ENCODE peak calls at places on chromosomes 2 and 18, in seven cellular contexts. One of them, this sample, is unnamed.
A peak's percentile ranks its signal among the peaks of the same experiment; 100 is the strongest.

GRCh38 chr2:86436328-86436727 is 4.8 kb upstream of the KDM3A start:
- DNase-seq in H1: no peak
- DNase-seq in stomach: no peak
- DNase-seq in NB4: no peak
- DNase-seq in spleen: no peak
- DNase-seq in lower leg skin: no peak
- DNase-seq in A549: no peak
- DNase-seq in this sample: no peak

GRCh38 chr2:74658516-74658915 is 4.5 kb downstream of the SEMA4F start:
- DNase-seq in H1: no peak
- DNase-seq in stomach: no peak
- DNase-seq in NB4: no peak
- DNase-seq in spleen: no peak
- DNase-seq in lower leg skin: no peak
- DNase-seq in A549: no peak
- DNase-seq in this sample: no peak

GRCh38 chr18:568731-569130 is 11.4 kb upstream of the CETN1 start:
- DNase-seq in H1: no peak
- DNase-seq in stomach: no peak
- DNase-seq in NB4: no peak
- DNase-seq in spleen: no peak
- DNase-seq in lower leg skin: no peak
- DNase-seq in A549: no peak
- DNase-seq in this sample: no peak

GRCh38 chr2:65420712-65421431 is 11.5 kb downstream of the SPRED2 start:
- DNase-seq in H1: no peak
- DNase-seq in stomach: no peak
- DNase-seq in NB4: peak; percentile 86
- DNase-seq in spleen: peak; percentile 80
- DNase-seq in lower leg skin: no peak
- DNase-seq in A549: peak; percentile 50
- DNase-seq in this sample: peak; percentile 25

GRCh38 chr2:68909793-68910674 is 38.8 kb upstream of the BMP10 start:
- DNase-seq in H1: peak; percentile 80
- DNase-seq in stomach: peak; percentile 79
- DNase-seq in NB4: peak; percentile 92
- DNase-seq in spleen: peak; percentile 82
- DNase-seq in lower leg skin: peak; percentile 66
- DNase-seq in A549: peak; percentile 85
- DNase-seq in this sample: peak; percentile 86

GRCh38 chr2:20647211-20647610 is 3.7 kb downstream of the HS1BP3 start:
- DNase-seq in H1: no peak
- DNase-seq in stomach: no peak
- DNase-seq in NB4: no peak
- DNase-seq in spleen: peak; percentile 57
- DNase-seq in lower leg skin: no peak
- DNase-seq in A549: no peak
- DNase-seq in this sample: no peak

GRCh38 chr2:227657204-227657845 is 9.3 kb upstream of the SCYGR5 start:
- DNase-seq in H1: no peak
- DNase-seq in stomach: no peak
- DNase-seq in NB4: no peak
- DNase-seq in spleen: no peak
- DNase-seq in lower leg skin: no peak
- DNase-seq in A549: peak; percentile 37
- DNase-seq in this sample: no peak

GRCh38 chr2:98333922-98334321 is 12.3 kb upstream of the CNGA3 start:
- DNase-seq in H1: no peak
- DNase-seq in stomach: no peak
- DNase-seq in NB4: no peak
- DNase-seq in spleen: no peak
- DNase-seq in lower leg skin: no peak
- DNase-seq in A549: no peak
- DNase-seq in this sample: no peak

GRCh38 chr2:30334738-30335426 is 103.5 kb downstream of the LBH start:
- DNase-seq in H1: no peak
- DNase-seq in stomach: no peak
- DNase-seq in NB4: no peak
- DNase-seq in spleen: no peak
- DNase-seq in lower leg skin: no peak
- DNase-seq in A549: peak; percentile 25
- DNase-seq in this sample: peak; percentile 22

GRCh38 chr18:67243799-67244587 is 272.5 kb downstream of the DSEL start:
- DNase-seq in H1: no peak
- DNase-seq in stomach: no peak
- DNase-seq in NB4: no peak
- DNase-seq in spleen: no peak
- DNase-seq in lower leg skin: no peak
- DNase-seq in A549: no peak
- DNase-seq in this sample: no peak

GRCh38 chr2:151669585-151670081 is 64.6 kb downstream of the NEB start:
- DNase-seq in H1: no peak
- DNase-seq in stomach: no peak
- DNase-seq in NB4: peak; percentile 16
- DNase-seq in spleen: no peak
- DNase-seq in lower leg skin: no peak
- DNase-seq in A549: no peak
- DNase-seq in this sample: peak; percentile 18

GRCh38 chr2:230411484-230412368 is 4.3 kb upstream of the SP100 start:
- DNase-seq in H1: peak; percentile 72
- DNase-seq in stomach: peak; percentile 64
- DNase-seq in NB4: peak; percentile 75
- DNase-seq in spleen: peak; percentile 95
- DNase-seq in lower leg skin: peak; percentile 54
- DNase-seq in A549: peak; percentile 30
- DNase-seq in this sample: peak; percentile 88
- TF ChIP-seq POLR2A in H1: peak; percentile 39
- TF ChIP-seq POLR2A in stomach: no peak
- TF ChIP-seq POLR2A in NB4: peak; percentile 53
- TF ChIP-seq POLR2A in spleen: no peak
- TF ChIP-seq POLR2A in lower leg skin: no peak
- TF ChIP-seq POLR2A in A549: no peak
- TF ChIP-seq POLR2A in this sample: peak; percentile 88

GRCh38 chr2:176269319-176270099 is at the start of gene MTX2:
- DNase-seq in H1: peak; percentile 89
- DNase-seq in stomach: peak; percentile 78
- DNase-seq in NB4: peak; percentile 92
- DNase-seq in spleen: peak; percentile 95
- DNase-seq in lower leg skin: peak; percentile 25
- DNase-seq in A549: peak; percentile 83
- DNase-seq in this sample: peak; percentile 87
- TF ChIP-seq POLR2A in H1: peak; percentile 83
- TF ChIP-seq POLR2A in stomach: no peak
- TF ChIP-seq POLR2A in NB4: peak; percentile 91
- TF ChIP-seq POLR2A in spleen: no peak
- TF ChIP-seq POLR2A in lower leg skin: no peak
- TF ChIP-seq POLR2A in A549: peak; percentile 90
- TF ChIP-seq POLR2A in this sample: peak; percentile 79

GRCh38 chr2:37090019-37090477 is 5.7 kb downstream of the GPATCH11 start:
- DNase-seq in H1: no peak
- DNase-seq in stomach: no peak
- DNase-seq in NB4: peak; percentile 14
- DNase-seq in spleen: no peak
- DNase-seq in lower leg skin: no peak
- DNase-seq in A549: no peak
- DNase-seq in this sample: no peak
- TF ChIP-seq POLR2A in H1: no peak
- TF ChIP-seq POLR2A in stomach: no peak
- TF ChIP-seq POLR2A in NB4: no peak
- TF ChIP-seq POLR2A in spleen: no peak
- TF ChIP-seq POLR2A in lower leg skin: no peak
- TF ChIP-seq POLR2A in A549: no peak
- TF ChIP-seq POLR2A in this sample: no peak

DNA sequence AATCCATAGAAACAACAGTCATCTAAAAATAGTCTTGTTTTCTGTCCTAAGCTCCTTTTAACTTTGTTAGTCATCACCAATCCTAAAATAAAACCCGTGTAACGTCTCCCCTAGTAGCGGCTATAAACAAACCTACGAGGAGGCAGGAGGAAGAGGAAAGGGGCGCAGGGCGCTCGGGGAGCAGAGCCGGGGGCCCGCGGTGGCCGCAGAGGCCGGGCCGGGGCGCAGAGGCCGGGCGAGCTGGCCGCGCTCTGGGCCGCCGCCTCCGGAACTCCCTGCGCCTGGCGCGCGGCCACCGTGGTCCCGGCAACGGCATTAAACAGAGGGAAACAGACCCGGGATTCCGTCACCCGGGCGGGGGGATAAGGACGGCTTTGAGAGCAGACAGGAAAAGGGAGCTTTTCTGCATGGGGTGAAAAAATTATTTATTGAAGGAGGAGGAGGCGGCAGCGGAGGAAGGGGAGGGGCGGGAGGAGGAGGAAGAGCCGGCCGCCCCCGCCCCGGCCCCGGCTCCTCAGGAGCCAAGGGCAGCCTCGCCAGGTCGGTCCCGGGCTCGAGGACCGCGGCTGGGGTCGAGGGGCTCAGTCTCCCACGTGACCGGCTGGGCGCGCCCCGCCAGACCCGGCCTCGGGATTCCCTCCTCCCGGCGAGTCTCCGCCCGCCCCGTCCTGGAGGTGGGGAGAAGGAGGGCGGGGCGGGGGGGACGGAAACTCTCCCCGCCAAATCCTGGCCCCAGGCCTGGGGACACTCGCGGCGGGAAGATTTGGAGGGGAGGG is 1.9 kb upstream of the NFATC1 start:
- DNase-seq in H1: peak; percentile 78
- DNase-seq in stomach: peak; percentile 83
- DNase-seq in NB4: peak; percentile 39
- DNase-seq in spleen: peak; percentile 89
- DNase-seq in lower leg skin: peak; percentile 89
- DNase-seq in A549: peak; percentile 71
- DNase-seq in this sample: peak; percentile 82
- TF ChIP-seq POLR2A in H1: no peak
- TF ChIP-seq POLR2A in stomach: no peak
- TF ChIP-seq POLR2A in NB4: no peak
- TF ChIP-seq POLR2A in spleen: no peak
- TF ChIP-seq POLR2A in lower leg skin: no peak
- TF ChIP-seq POLR2A in A549: no peak
- TF ChIP-seq POLR2A in this sample: peak; percentile 30

DNA sequence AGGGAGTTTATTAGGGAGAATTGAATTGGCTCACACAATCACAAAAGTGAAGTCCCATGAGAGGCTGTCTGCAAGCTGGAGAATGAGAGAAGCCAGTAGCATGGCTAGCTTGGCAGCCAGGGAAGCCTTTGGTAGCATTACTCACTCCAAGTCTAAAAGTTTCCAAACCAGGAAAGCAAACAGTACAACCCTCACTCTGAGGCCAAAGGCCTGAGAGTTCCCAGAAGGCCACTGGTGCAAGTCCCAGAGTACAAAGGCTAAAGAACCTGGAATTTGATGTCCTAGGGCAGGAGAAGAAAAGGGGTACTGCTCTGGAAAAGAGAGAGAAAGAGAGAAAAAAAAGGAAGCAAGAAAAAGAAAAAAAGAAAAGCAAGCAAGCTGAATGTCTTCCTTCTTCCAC is 318.2 kb downstream of the RND3 start:
- DNase-seq in H1: no peak
- DNase-seq in stomach: peak; percentile 62
- DNase-seq in NB4: no peak
- DNase-seq in spleen: no peak
- DNase-seq in lower leg skin: no peak
- DNase-seq in A549: peak; percentile 55
- DNase-seq in this sample: no peak
- TF ChIP-seq POLR2A in H1: no peak
- TF ChIP-seq POLR2A in stomach: no peak
- TF ChIP-seq POLR2A in NB4: no peak
- TF ChIP-seq POLR2A in spleen: no peak
- TF ChIP-seq POLR2A in lower leg skin: no peak
- TF ChIP-seq POLR2A in A549: no peak
- TF ChIP-seq POLR2A in this sample: no peak

GRCh38 chr2:159146930-159147666 is 139.4 kb downstream of the WDSUB1 start:
- DNase-seq in H1: no peak
- DNase-seq in stomach: peak; percentile 67
- DNase-seq in NB4: no peak
- DNase-seq in spleen: no peak
- DNase-seq in lower leg skin: peak; percentile 77
- DNase-seq in A549: no peak
- DNase-seq in this sample: peak; percentile 95
- TF ChIP-seq POLR2A in H1: no peak
- TF ChIP-seq POLR2A in stomach: no peak
- TF ChIP-seq POLR2A in NB4: no peak
- TF ChIP-seq POLR2A in spleen: no peak
- TF ChIP-seq POLR2A in lower leg skin: no peak
- TF ChIP-seq POLR2A in A549: no peak
- TF ChIP-seq POLR2A in this sample: peak; percentile 78

DNA sequence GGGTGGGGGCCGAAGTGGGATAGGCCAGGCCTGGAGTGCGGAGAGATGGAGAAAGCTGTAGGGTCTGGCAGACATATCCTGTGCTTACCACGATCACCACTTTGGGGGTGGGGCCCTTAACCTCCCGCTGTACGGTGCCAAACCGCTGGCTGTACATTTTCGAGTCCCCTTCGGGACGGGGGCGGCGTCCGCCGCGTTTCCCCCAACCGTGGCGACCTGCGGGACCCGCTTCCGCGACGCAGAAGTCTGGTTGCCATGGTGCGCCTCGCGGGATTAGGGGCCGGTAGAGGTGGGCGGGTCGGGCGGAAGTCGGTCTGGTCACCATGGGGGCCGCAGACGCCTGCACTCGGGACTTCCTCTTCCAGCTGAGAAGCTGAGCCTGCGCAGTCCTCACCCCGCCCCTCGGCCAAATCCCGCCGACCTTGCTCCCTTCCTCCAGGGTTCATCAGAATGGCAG is at the start of gene CFAP53:
- DNase-seq in H1: peak; percentile 91
- DNase-seq in stomach: peak; percentile 89
- DNase-seq in NB4: peak; percentile 92
- DNase-seq in spleen: peak; percentile 99
- DNase-seq in lower leg skin: peak; percentile 87
- DNase-seq in A549: peak; percentile 85
- DNase-seq in this sample: peak; percentile 76
- TF ChIP-seq POLR2A in H1: no peak
- TF ChIP-seq POLR2A in stomach: no peak
- TF ChIP-seq POLR2A in NB4: peak; percentile 26
- TF ChIP-seq POLR2A in spleen: no peak
- TF ChIP-seq POLR2A in lower leg skin: no peak
- TF ChIP-seq POLR2A in A549: peak; percentile 39
- TF ChIP-seq POLR2A in this sample: peak; percentile 40

DNA sequence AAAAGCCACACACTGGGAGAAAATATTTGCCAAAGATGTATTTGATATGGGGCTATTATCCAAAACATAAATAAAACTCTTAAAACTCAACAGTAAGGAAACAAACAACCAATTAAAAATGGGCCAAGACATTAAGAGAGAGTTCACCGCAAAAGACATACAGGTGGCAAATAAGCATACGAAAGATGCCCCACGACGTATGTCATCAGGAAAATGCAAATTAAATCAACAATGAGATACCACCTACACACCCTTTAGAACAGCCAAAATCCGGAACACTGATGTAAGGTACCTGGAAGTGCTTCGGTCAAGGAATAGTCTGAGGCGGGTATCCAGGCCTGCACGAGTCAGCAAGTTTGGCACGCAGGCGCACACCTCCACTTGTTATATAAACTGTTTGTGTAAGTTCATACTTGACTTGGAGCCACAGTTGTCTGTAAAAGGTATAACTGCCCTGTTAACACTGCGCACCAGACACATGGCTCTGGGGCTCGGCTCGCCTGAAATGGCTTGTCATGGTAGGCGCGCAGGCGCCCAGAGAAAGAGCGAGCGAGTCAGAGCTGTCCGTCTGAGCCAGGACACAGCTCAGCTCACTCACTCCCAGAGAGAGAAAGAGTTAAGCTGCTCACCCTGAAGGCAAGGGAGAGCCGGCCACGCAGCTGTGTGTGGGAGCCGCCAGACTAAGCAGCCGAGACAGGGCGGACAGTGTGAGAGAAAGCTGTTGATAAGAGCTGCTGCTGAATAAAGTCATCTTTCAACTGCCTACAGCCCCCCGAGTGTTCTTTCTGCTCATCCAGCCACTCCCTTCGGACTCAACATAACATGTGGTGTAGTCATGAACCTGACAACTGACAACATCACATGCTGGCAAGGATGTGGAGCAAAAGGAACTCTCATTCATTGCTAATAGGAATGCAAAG is 87.3 kb downstream of the HNRNPLL start:
- DNase-seq in H1: no peak
- DNase-seq in stomach: peak; percentile 36
- DNase-seq in NB4: peak; percentile 87
- DNase-seq in spleen: no peak
- DNase-seq in lower leg skin: peak; percentile 48
- DNase-seq in A549: no peak
- DNase-seq in this sample: peak; percentile 47
- TF ChIP-seq POLR2A in H1: no peak
- TF ChIP-seq POLR2A in stomach: no peak
- TF ChIP-seq POLR2A in NB4: no peak
- TF ChIP-seq POLR2A in spleen: no peak
- TF ChIP-seq POLR2A in lower leg skin: no peak
- TF ChIP-seq POLR2A in A549: no peak
- TF ChIP-seq POLR2A in this sample: peak; percentile 23

This sample was measured in erythroblast.